ENCODE peak calls at places on chromosomes 5 and 9, in ten cellular contexts. N is mucosa of descending colon; O is cardiac muscle cell; I is IMR-90; F is neuronal stem cell; Q is hepatocyte; R is right atrium auricular region; H is CD4-positive, CD25-positive, alpha-beta regulatory T cell; J is Caco-2; U is right cardiac atrium. V is an unnamed sample.

GRCh38 chr5:179595916-179596315 is 27.6 kb downstream of the HNRNPH1 start:
- DNase-seq in N (no peak), O (no peak), I (peak; percentile 88), F (no peak), Q (no peak), R (no peak), H (no peak), J (no peak), U (no peak), V (no peak)

GRCh38 chr5:126419102-126419501 is 4.1 kb upstream of the GRAMD2B start:
- DNase-seq in N (no peak), O (no peak), I (no peak), F (no peak), Q (no peak), R (no peak), H (no peak), J (no peak), U (no peak), V (no peak)

GRCh38 chr9:5786370-5787127 is 46.4 kb downstream of the ERMP1 start:
- DNase-seq in N (no peak), O (no peak), I (peak; percentile 61), F (no peak), Q (no peak), R (no peak), H (no peak), J (no peak), U (no peak), V (no peak)

GRCh38 chr9:132698989-132699388 is 28.7 kb downstream of the GTF3C4 start:
- DNase-seq in N (no peak), O (no peak), I (no peak), F (no peak), Q (no peak), R (no peak), H (no peak), J (no peak), U (no peak), V (no peak)

GRCh38 chr9:137396227-137396626 is 26.7 kb downstream of the EXD3 start:
- DNase-seq in N (no peak), O (no peak), I (peak; percentile 96), F (no peak), Q (peak; percentile 58), R (no peak), H (no peak), J (peak; percentile 21), U (no peak), V (no peak)

GRCh38 chr5:36156619-36157018 is 4.7 kb downstream of the SKP2 start:
- DNase-seq in N (no peak), O (peak; percentile 19), I (peak; percentile 69), F (no peak), Q (no peak), R (no peak), H (no peak), J (no peak), U (no peak), V (no peak)

GRCh38 chr9:89095755-89096154 is 82.9 kb downstream of the SHC3 start:
- DNase-seq in N (no peak), O (no peak), I (peak; percentile 38), F (no peak), Q (no peak), R (no peak), H (no peak), J (no peak), U (no peak), V (no peak)

GRCh38 chr5:140608730-140609520 is 24.1 kb downstream of the CD14 start:
- DNase-seq in N (peak; percentile 69), O (no peak), I (no peak), F (no peak), Q (no peak), R (no peak), H (no peak), J (no peak), U (peak; percentile 77), V (no peak)

GRCh38 chr9:82170871-82171270 is 182.3 kb downstream of the SPATA31D1 start:
- DNase-seq in N (no peak), O (no peak), I (no peak), F (no peak), Q (peak; percentile 7), R (no peak), H (no peak), J (no peak), U (no peak), V (no peak)

GRCh38 chr5:43039468-43040286 is 442 bp downstream of the ANXA2R start:
- DNase-seq in N (peak; percentile 71), O (peak; percentile 58), I (peak; percentile 83), F (no peak), Q (peak; percentile 78), R (peak; percentile 82), H (peak; percentile 54), J (peak; percentile 80), U (peak; percentile 88), V (peak; percentile 83)

GRCh38 chr5:154189256-154189818 is 1.2 kb upstream of the GALNT10 start:
- DNase-seq in N (peak; percentile 46), O (peak; percentile 27), I (no peak), F (no peak), Q (no peak), R (peak; percentile 60), H (no peak), J (no peak), U (peak; percentile 65), V (no peak)
- H3K4me3 ChIP-seq in N (peak overlapping the region; percentile 67), O (peak overlapping the region; percentile 61), I (peak overlapping the region; percentile 80), F (peak overlapping the region; percentile 87), Q (peak overlapping the region; percentile 97), R (peak overlapping the region; percentile 77), H (peak overlapping the region; percentile 85), J (peak overlapping the region; percentile 94), U (peak overlapping the region; percentile 87), V (peak overlapping the region; percentile 79)

GRCh38 chr9:113547501-113547900 is 84.0 kb downstream of the RGS3 start:
- DNase-seq in N (no peak), O (no peak), I (no peak), F (no peak), Q (no peak), R (no peak), H (no peak), J (no peak), U (no peak), V (no peak)

GRCh38 chr9:113545068-113545467 is 81.5 kb downstream of the RGS3 start:
- DNase-seq in N (no peak), O (no peak), I (no peak), F (no peak), Q (no peak), R (no peak), H (no peak), J (no peak), U (peak; percentile 40), V (no peak)

GRCh38 chr9:113548221-113549041 is 84.9 kb downstream of the RGS3 start:
- DNase-seq in N (peak; percentile 55), O (peak; percentile 82), I (no peak), F (no peak), Q (peak; percentile 84), R (peak; percentile 89), H (no peak), J (peak; percentile 45), U (peak; percentile 93), V (no peak)

GRCh38 chr9:113544001-113544340 is 80.4 kb downstream of the RGS3 start:
- DNase-seq in N (no peak), O (no peak), I (no peak), F (no peak), Q (no peak), R (no peak), H (no peak), J (no peak), U (no peak), V (no peak)

GRCh38 chr9:113546566-113546965 is 83.0 kb downstream of the RGS3 start:
- DNase-seq in N (no peak), O (no peak), I (no peak), F (no peak), Q (no peak), R (no peak), H (no peak), J (no peak), U (no peak), V (no peak)
- H3K4me1 ChIP-seq in N (peaks cover 8% of the 10 kb centered on the region), O (peaks cover 48% of the 10 kb centered on the region), I (peaks cover 12% of the 10 kb centered on the region), F (peaks cover 22% of the 10 kb centered on the region), Q (peaks cover 25% of the 10 kb centered on the region), R (no peaks in the 10 kb centered on the region), H (peaks cover 12% of the 10 kb centered on the region), J (peaks cover 26% of the 10 kb centered on the region), U (peaks cover 16% of the 10 kb centered on the region), V (no peaks in the 10 kb centered on the region)

GRCh38 chr5:1343931-1344901 is 683 bp downstream of the CLPTM1L start:
- DNase-seq in N (peak; percentile 60), O (peak; percentile 40), I (peak; percentile 12), F (no peak), Q (peak; percentile 51), R (no peak), H (no peak), J (peak; percentile 32), U (no peak), V (peak; percentile 33)

GRCh38 chr5:1341863-1342262 is 3.0 kb downstream of the CLPTM1L start:
- DNase-seq in N (no peak), O (no peak), I (no peak), F (no peak), Q (no peak), R (no peak), H (no peak), J (no peak), U (no peak), V (no peak)

GRCh38 chr5:1342268-1342667 is 2.6 kb downstream of the CLPTM1L start:
- DNase-seq in N (no peak), O (no peak), I (no peak), F (no peak), Q (no peak), R (no peak), H (no peak), J (no peak), U (no peak), V (no peak)

GRCh38 chr5:1344975-1345838 is at the start of gene CLPTM1L:
- DNase-seq in N (peak; percentile 92), O (peak; percentile 95), I (peak; percentile 81), F (peak; percentile 88), Q (peak; percentile 97), R (peak; percentile 73), H (peak; percentile 85), J (peak; percentile 90), U (peak; percentile 95), V (peak; percentile 87)

GRCh38 chr5:1343315-1343751 is 1.6 kb downstream of the CLPTM1L start:
- DNase-seq in N (no peak), O (no peak), I (no peak), F (no peak), Q (no peak), R (no peak), H (no peak), J (no peak), U (no peak), V (no peak)
- H3K4me3 ChIP-seq in N (no peak overlapping the region), O (peak overlapping the region; percentile 71), I (no peak overlapping the region), F (no peak overlapping the region), Q (no peak overlapping the region), R (no peak overlapping the region), H (peak overlapping the region; percentile 77), J (no peak overlapping the region), U (no peak overlapping the region), V (peak overlapping the region; percentile 60)

DNA sequence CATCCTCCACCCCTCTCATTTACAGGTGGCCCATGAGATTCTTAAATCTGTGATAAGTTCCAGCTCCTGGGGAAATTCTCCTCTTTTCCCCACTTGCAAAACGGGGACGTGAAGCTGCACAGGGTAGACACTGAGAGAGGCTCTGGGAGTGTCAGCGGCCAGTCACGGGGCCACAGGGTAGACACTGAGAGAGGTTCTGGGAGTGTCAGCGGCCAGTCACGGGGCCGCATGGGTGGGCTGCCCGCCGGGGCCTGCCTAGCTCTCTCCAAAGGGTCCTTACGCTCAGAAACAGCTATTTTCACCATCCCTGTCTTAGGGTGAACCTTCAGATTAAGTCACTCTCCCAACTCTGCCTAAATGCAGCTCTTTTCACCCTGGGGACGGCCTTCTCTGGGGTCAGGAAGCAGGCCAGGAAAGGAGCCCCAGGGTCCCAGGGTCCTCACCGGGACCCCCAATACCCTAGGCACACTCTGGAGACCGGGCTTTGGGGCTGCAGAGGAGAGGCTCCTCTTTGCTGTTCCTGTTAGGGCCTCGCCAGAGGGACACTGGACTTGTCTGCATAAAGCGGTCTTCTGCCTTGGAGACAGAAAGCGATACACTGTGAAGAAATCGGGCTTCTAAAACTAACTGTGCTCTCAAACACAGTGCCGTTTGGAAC is 1.5 kb downstream of the FAM78A start:
- DNase-seq in N (peak; percentile 59), O (no peak), I (no peak), F (no peak), Q (no peak), R (no peak), H (no peak), J (no peak), U (peak; percentile 84), V (peak; percentile 56)
- H3K4me1 ChIP-seq in N (peaks cover 4% of the 10 kb centered on the region), O (peaks cover 60% of the 10 kb centered on the region), I (no peaks in the 10 kb centered on the region), F (peaks cover 12% of the 10 kb centered on the region), Q (peaks cover 4% of the 10 kb centered on the region), R (no peaks in the 10 kb centered on the region), H (peaks cover 56% of the 10 kb centered on the region), J (peaks cover 7% of the 10 kb centered on the region), U (peaks cover 3% of the 10 kb centered on the region), V (peaks cover 31% of the 10 kb centered on the region)

V was measured in HAP-1.